ENCODE peak calls at places on chromosomes 13 and 19, in six cellular contexts. One of them, this sample, is unnamed.

GRCh38 chr19:18340990-18341868 is 831 bp downstream of the PGPEP1 start:
- DNase-seq in H1: no peak
- DNase-seq in K562: peak
- DNase-seq in HepG2: peak
- DNase-seq in GM12892: peak
- DNase-seq in GM12878: no peak
- DNase-seq in this sample: peak

GRCh38 chr19:16899566-16900075 is 10.8 kb downstream of the F2RL3 start:
- DNase-seq in H1: no peak
- DNase-seq in K562: peak
- DNase-seq in HepG2: peak
- DNase-seq in GM12892: peak
- DNase-seq in GM12878: no peak
- DNase-seq in this sample: peak

GRCh38 chr13:111667757-111668156 is 347.3 kb downstream of the TEX29 start:
- DNase-seq in H1: no peak
- DNase-seq in K562: no peak
- DNase-seq in HepG2: no peak
- DNase-seq in GM12892: no peak
- DNase-seq in GM12878: no peak
- DNase-seq in this sample: no peak

GRCh38 chr19:4058696-4059492 is 7.8 kb downstream of the ZBTB7A start:
- DNase-seq in H1: no peak
- DNase-seq in K562: peak
- DNase-seq in HepG2: no peak
- DNase-seq in GM12892: no peak
- DNase-seq in GM12878: no peak
- DNase-seq in this sample: no peak

GRCh38 chr19:15487038-15487437 is 7.7 kb upstream of the PGLYRP2 start:
- DNase-seq in H1: no peak
- DNase-seq in K562: no peak
- DNase-seq in HepG2: no peak
- DNase-seq in GM12892: no peak
- DNase-seq in GM12878: no peak
- DNase-seq in this sample: no peak

GRCh38 chr19:18789883-18790565 is 1.1 kb downstream of the COMP start:
- DNase-seq in H1: peak
- DNase-seq in K562: peak
- DNase-seq in HepG2: no peak
- DNase-seq in GM12892: no peak
- DNase-seq in GM12878: no peak
- DNase-seq in this sample: no peak

GRCh38 chr13:20435616-20436368 is 89.9 kb downstream of the CRYL1 start:
- DNase-seq in H1: no peak
- DNase-seq in K562: no peak
- DNase-seq in HepG2: no peak
- DNase-seq in GM12892: no peak
- DNase-seq in GM12878: no peak
- DNase-seq in this sample: no peak

GRCh38 chr13:33353210-33353609 is 67.7 kb upstream of the STARD13 start:
- DNase-seq in H1: no peak
- DNase-seq in K562: no peak
- DNase-seq in HepG2: no peak
- DNase-seq in GM12892: no peak
- DNase-seq in GM12878: peak
- DNase-seq in this sample: peak

GRCh38 chr13:114015608-114016295 is 41.9 kb upstream of the C13orf46 start:
- DNase-seq in H1: no peak
- DNase-seq in K562: no peak
- DNase-seq in HepG2: no peak
- DNase-seq in GM12892: no peak
- DNase-seq in GM12878: no peak
- DNase-seq in this sample: no peak

GRCh38 chr19:10830941-10831779 is 4.9 kb downstream of the TMED1 start:
- DNase-seq in H1: no peak
- DNase-seq in K562: no peak
- DNase-seq in HepG2: no peak
- DNase-seq in GM12892: no peak
- DNase-seq in GM12878: no peak
- DNase-seq in this sample: peak

GRCh38 chr13:58573742-58574141 is 942.2 kb downstream of the PCDH17 start:
- DNase-seq in H1: no peak
- DNase-seq in K562: no peak
- DNase-seq in HepG2: no peak
- DNase-seq in GM12892: no peak
- DNase-seq in GM12878: no peak
- DNase-seq in this sample: no peak

GRCh38 chr13:22596157-22596863 is 584.5 kb upstream of the SGCG start:
- DNase-seq in H1: no peak
- DNase-seq in K562: no peak
- DNase-seq in HepG2: peak
- DNase-seq in GM12892: no peak
- DNase-seq in GM12878: no peak
- DNase-seq in this sample: no peak

GRCh38 chr19:18490719-18491118 is 31.2 kb downstream of the ELL start:
- DNase-seq in H1: no peak
- DNase-seq in K562: no peak
- DNase-seq in HepG2: no peak
- DNase-seq in GM12892: no peak
- DNase-seq in GM12878: no peak
- DNase-seq in this sample: no peak

GRCh38 chr13:73429691-73430090 is 370.9 kb downstream of the KLF5 start:
- DNase-seq in H1: no peak
- DNase-seq in K562: no peak
- DNase-seq in HepG2: no peak
- DNase-seq in GM12892: no peak
- DNase-seq in GM12878: no peak
- DNase-seq in this sample: no peak

GRCh38 chr19:41095703-41096102 is 7.5 kb downstream of the CYP2A13 start:
- DNase-seq in H1: no peak
- DNase-seq in K562: peak
- DNase-seq in HepG2: no peak
- DNase-seq in GM12892: no peak
- DNase-seq in GM12878: no peak
- DNase-seq in this sample: no peak

GRCh38 chr13:33678906-33679657 is 138.9 kb upstream of the RFC3 start:
- DNase-seq in H1: no peak
- DNase-seq in K562: peak
- DNase-seq in HepG2: peak
- DNase-seq in GM12892: peak
- DNase-seq in GM12878: peak
- DNase-seq in this sample: peak

GRCh38 chr19:49558591-49558990 is 21.8 kb downstream of the NOSIP start:
- DNase-seq in H1: no peak
- DNase-seq in K562: no peak
- DNase-seq in HepG2: no peak
- DNase-seq in GM12892: no peak
- DNase-seq in GM12878: no peak
- DNase-seq in this sample: no peak

GRCh38 chr19:29779921-29780320 is 31.9 kb upstream of the CCNE1 start:
- DNase-seq in H1: no peak
- DNase-seq in K562: no peak
- DNase-seq in HepG2: no peak
- DNase-seq in GM12892: no peak
- DNase-seq in GM12878: no peak
- DNase-seq in this sample: no peak

GRCh38 chr13:102558029-102558428 is 38.8 kb upstream of the TPP2 start:
- DNase-seq in H1: no peak
- DNase-seq in K562: no peak
- DNase-seq in HepG2: no peak
- DNase-seq in GM12892: no peak
- DNase-seq in GM12878: no peak
- DNase-seq in this sample: no peak

GRCh38 chr13:66795636-66796035 is 434.5 kb downstream of the PCDH9 start:
- DNase-seq in H1: no peak
- DNase-seq in K562: no peak
- DNase-seq in HepG2: no peak
- DNase-seq in GM12892: no peak
- DNase-seq in GM12878: no peak
- DNase-seq in this sample: no peak

GRCh38 chr13:33251131-33251629 is 34.4 kb downstream of the STARD13 start:
- DNase-seq in H1: no peak
- DNase-seq in K562: no peak
- DNase-seq in HepG2: no peak
- DNase-seq in GM12892: peak
- DNase-seq in GM12878: peak
- DNase-seq in this sample: no peak

GRCh38 chr19:34044011-34044410 is 128.3 kb upstream of the LSM14A start:
- DNase-seq in H1: no peak
- DNase-seq in K562: no peak
- DNase-seq in HepG2: no peak
- DNase-seq in GM12892: no peak
- DNase-seq in GM12878: no peak
- DNase-seq in this sample: no peak

GRCh38 chr19:861756-862528 is 2.5 kb downstream of the CFD start:
- DNase-seq in H1: peak
- DNase-seq in K562: peak
- DNase-seq in HepG2: peak
- DNase-seq in GM12892: peak
- DNase-seq in GM12878: no peak
- DNase-seq in this sample: no peak

GRCh38 chr19:9144920-9145319 is 4.7 kb downstream of the ZNF317 start:
- DNase-seq in H1: no peak
- DNase-seq in K562: no peak
- DNase-seq in HepG2: no peak
- DNase-seq in GM12892: no peak
- DNase-seq in GM12878: no peak
- DNase-seq in this sample: no peak

GRCh38 chr13:111658150-111659100 is 338.0 kb downstream of the TEX29 start:
- DNase-seq in H1: no peak
- DNase-seq in K562: no peak
- DNase-seq in HepG2: no peak
- DNase-seq in GM12892: no peak
- DNase-seq in GM12878: no peak
- DNase-seq in this sample: no peak

GRCh38 chr13:20843177-20843576 is 59.4 kb downstream of the XPO4 start:
- DNase-seq in H1: no peak
- DNase-seq in K562: no peak
- DNase-seq in HepG2: no peak
- DNase-seq in GM12892: no peak
- DNase-seq in GM12878: no peak
- DNase-seq in this sample: no peak

GRCh38 chr19:33241530-33242101 is 16.0 kb upstream of the SLC7A10 start:
- DNase-seq in H1: no peak
- DNase-seq in K562: peak
- DNase-seq in HepG2: no peak
- DNase-seq in GM12892: no peak
- DNase-seq in GM12878: no peak
- DNase-seq in this sample: no peak

GRCh38 chr13:108003626-108004025 is 211.7 kb downstream of the LIG4 start:
- DNase-seq in H1: no peak
- DNase-seq in K562: no peak
- DNase-seq in HepG2: no peak
- DNase-seq in GM12892: no peak
- DNase-seq in GM12878: no peak
- DNase-seq in this sample: no peak
- TF ChIP-seq TAF1 in H1: no peak
- TF ChIP-seq TAF1 in K562: no peak
- TF ChIP-seq TAF1 in HepG2: no peak
- TF ChIP-seq TAF1 in GM12892: no peak
- TF ChIP-seq TAF1 in GM12878: no peak
- TF ChIP-seq TAF1 in this sample: no peak

DNA sequence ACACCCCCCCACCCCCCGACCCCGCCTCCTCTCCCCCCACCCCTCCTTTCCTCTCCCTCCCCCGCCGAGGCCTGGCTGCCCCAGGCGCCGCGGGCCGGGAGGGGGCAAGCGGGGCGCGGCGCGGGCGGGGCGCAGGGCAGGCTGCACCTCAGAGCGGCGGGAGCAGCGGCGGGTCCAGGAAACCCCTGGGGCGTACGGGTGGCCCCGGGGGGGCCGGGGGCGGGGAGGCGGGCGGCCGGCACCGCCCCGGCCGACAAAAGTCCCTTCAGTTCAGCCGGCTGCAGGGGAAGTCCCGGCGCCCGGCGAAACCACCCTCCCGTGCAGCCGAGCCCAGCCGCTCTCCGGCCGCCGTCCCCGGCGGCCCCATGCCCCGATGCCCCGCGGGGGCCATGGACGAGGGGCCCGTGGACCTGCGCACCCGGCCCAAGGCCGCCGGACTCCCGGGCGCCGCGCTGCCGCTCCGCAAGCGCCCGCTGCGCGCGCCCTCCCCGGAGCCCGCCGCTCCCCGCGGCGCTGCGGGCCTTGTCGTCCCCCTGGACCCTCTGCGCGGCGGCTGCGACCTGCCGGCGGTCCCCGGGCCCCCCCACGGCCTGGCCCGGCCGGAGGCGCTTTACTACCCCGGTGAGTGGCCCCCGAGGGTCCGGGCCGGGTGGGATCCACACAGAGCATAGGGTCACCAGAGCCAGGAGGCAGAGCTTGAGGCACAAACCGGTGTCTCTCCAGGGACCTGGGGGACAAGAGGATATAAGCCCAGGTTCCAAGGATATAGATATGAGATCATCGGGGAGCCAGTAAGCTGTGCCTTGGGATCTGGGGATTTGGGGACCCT is at the start of gene BCL3:
- DNase-seq in H1: no peak
- DNase-seq in K562: peak
- DNase-seq in HepG2: no peak
- DNase-seq in GM12892: peak
- DNase-seq in GM12878: no peak
- DNase-seq in this sample: peak
- TF ChIP-seq POLR2AphosphoS5 in H1: no peak
- TF ChIP-seq POLR2AphosphoS5 in K562: no peak
- TF ChIP-seq POLR2AphosphoS5 in HepG2: no peak
- TF ChIP-seq POLR2AphosphoS5 in GM12892: no peak
- TF ChIP-seq POLR2AphosphoS5 in GM12878: peak
- TF ChIP-seq POLR2AphosphoS5 in this sample: no peak

GRCh38 chr19:5103061-5103701 is 134.3 kb downstream of the KDM4B start:
- DNase-seq in H1: no peak
- DNase-seq in K562: no peak
- DNase-seq in HepG2: no peak
- DNase-seq in GM12892: no peak
- DNase-seq in GM12878: no peak
- DNase-seq in this sample: no peak
- TF ChIP-seq POLR2A in H1: no peak
- TF ChIP-seq POLR2A in K562: no peak
- TF ChIP-seq POLR2A in HepG2: no peak
- TF ChIP-seq POLR2A in GM12892: no peak
- TF ChIP-seq POLR2A in GM12878: no peak
- TF ChIP-seq POLR2A in this sample: no peak

DNA sequence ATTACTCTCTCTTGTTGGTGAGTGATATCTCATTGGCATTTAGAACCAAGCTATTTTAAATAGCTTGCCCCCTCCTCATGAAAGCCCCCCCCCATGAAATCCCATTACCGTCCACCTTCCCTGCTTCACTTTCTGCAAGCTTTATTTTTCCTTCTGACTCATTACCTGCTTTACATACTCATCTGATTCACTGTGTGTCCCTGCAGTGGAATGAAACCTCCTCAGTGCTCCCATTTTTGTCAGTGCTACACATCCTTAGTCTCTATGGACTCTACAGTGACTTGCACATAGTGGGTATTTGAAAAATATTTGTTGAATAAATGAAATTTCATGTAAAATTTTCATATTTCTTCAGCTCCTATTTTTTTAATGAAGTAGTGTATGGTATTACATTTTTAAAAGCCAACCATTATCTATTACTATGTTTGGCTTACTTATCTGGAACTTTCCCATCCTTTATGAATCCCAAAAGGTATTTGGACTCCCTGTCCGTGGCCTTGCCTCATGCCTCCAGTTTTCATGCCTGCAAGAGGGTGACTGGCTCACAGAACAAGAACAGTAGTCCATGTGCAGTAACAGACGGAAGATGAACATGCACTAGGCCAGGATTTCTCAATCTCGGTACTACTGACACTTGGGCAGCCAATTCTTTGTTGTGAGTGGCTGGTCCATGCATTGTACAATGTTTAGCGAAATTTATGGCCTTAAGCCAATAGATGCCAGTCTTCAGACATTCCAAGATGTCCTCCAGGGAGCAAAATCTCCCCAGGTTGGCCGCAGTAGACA is 62.1 kb downstream of the DOCK9 start:
- DNase-seq in H1: no peak
- DNase-seq in K562: no peak
- DNase-seq in HepG2: no peak
- DNase-seq in GM12892: no peak
- DNase-seq in GM12878: no peak
- DNase-seq in this sample: no peak
- TF ChIP-seq TAF1 in H1: no peak
- TF ChIP-seq TAF1 in K562: no peak
- TF ChIP-seq TAF1 in HepG2: no peak
- TF ChIP-seq TAF1 in GM12892: no peak
- TF ChIP-seq TAF1 in GM12878: no peak
- TF ChIP-seq TAF1 in this sample: no peak

This sample was measured in GM12891.